ENCODE peak calls at places on chromosomes 4 and X, in nine cellular contexts. T is uterus, K is heart left ventricle, V is tibial nerve, E is transverse colon, W is NB4, Q is thyroid gland, U is IMR-90, X is A549. C is an unnamed sample.

GRCh38 chr4:73871911-73872310 is 2.7 kb downstream of the CXCL1 start:
- DNase-seq in W (no peak), E (no peak), U (no peak), T (no peak), V (no peak), K (no peak), X (no peak), Q (no peak), C (no peak)

GRCh38 chrX:100648601-100649417 is 4.8 kb downstream of the SRPX2 start:
- DNase-seq in X (peak; percentile 14), U (peak; percentile 84), Q (no peak), K (peak; percentile 18), V (no peak), W (no peak), T (peak; percentile 57), E (peak; percentile 20), C (no peak)

GRCh38 chr4:72302981-72303704 is 265.9 kb downstream of the ADAMTS3 start:
- DNase-seq in X (peak; percentile 24), V (no peak), Q (peak; percentile 42), W (peak; percentile 49), E (peak; percentile 13), T (no peak), K (no peak), U (peak; percentile 35), C (peak; percentile 48)

GRCh38 chr4:136865591-136865990 is 666.7 kb downstream of the PCDH18 start:
- DNase-seq in W (no peak), E (no peak), X (no peak), K (no peak), V (no peak), Q (no peak), U (no peak), T (no peak), C (no peak)

GRCh38 chr4:24103434-24104168 is 213.8 kb upstream of the PPARGC1A start:
- DNase-seq in Q (peak; percentile 11), K (peak; percentile 12), V (no peak), X (no peak), U (peak; percentile 58), E (no peak), W (no peak), T (no peak), C (no peak)

GRCh38 chrX:139825618-139826017 is 107.2 kb downstream of the ATP11C start:
- DNase-seq in E (no peak), V (no peak), W (no peak), Q (no peak), K (no peak), X (no peak), U (no peak), T (no peak), C (no peak)

GRCh38 chr4:177489847-177490246 is 47.6 kb upstream of the AGA start:
- DNase-seq in T (no peak), V (no peak), W (no peak), E (no peak), U (peak; percentile 85), X (no peak), Q (no peak), K (no peak), C (no peak)

GRCh38 chr4:80740375-80740774 is 290.1 kb upstream of the BMP3 start:
- DNase-seq in T (no peak), W (no peak), U (no peak), V (no peak), X (no peak), K (no peak), Q (no peak), E (no peak), C (no peak)

GRCh38 chr4:88022289-88022688 is 14.9 kb downstream of the PKD2 start:
- DNase-seq in V (no peak), Q (no peak), E (no peak), W (no peak), U (no peak), X (no peak), T (no peak), K (no peak), C (no peak)

GRCh38 chr4:91961504-91961903 is 342.3 kb upstream of the GRID2 start:
- DNase-seq in K (no peak), T (no peak), V (no peak), U (peak; percentile 30), X (no peak), Q (no peak), W (no peak), E (no peak), C (no peak)

GRCh38 chrX:129769467-129770154 is 10.1 kb upstream of the SASH3 start:
- DNase-seq in X (no peak), W (peak; percentile 92), V (no peak), Q (no peak), T (no peak), K (no peak), U (no peak), E (peak; percentile 53), C (no peak)

GRCh38 chr4:2852481-2852881 is 8.8 kb downstream of the ADD1 start:
- DNase-seq in T (no peak), W (no peak), U (no peak), K (peak; percentile 65), Q (peak; percentile 82), E (peak; percentile 67), X (no peak), V (no peak), C (peak; percentile 33)

GRCh38 chrX:15739886-15740285 is 1.8 kb downstream of the CA5B start:
- DNase-seq in Q (no peak), X (no peak), U (peak; percentile 16), E (no peak), W (no peak), T (no peak), K (no peak), V (no peak), C (no peak)

GRCh38 chrX:15738686-15739016 is 581 bp downstream of the CA5B start:
- DNase-seq in K (no peak), V (no peak), E (no peak), Q (no peak), T (no peak), W (no peak), U (no peak), X (no peak), C (no peak)

GRCh38 chrX:15737957-15738685 is at the start of gene CA5B:
- DNase-seq in W (peak; percentile 1), T (peak; percentile 95), K (peak; percentile 90), E (peak; percentile 99), Q (peak; percentile 91), V (peak; percentile 88), X (peak; percentile 97), U (peak; percentile 57), C (peak; percentile 94)

DNA sequence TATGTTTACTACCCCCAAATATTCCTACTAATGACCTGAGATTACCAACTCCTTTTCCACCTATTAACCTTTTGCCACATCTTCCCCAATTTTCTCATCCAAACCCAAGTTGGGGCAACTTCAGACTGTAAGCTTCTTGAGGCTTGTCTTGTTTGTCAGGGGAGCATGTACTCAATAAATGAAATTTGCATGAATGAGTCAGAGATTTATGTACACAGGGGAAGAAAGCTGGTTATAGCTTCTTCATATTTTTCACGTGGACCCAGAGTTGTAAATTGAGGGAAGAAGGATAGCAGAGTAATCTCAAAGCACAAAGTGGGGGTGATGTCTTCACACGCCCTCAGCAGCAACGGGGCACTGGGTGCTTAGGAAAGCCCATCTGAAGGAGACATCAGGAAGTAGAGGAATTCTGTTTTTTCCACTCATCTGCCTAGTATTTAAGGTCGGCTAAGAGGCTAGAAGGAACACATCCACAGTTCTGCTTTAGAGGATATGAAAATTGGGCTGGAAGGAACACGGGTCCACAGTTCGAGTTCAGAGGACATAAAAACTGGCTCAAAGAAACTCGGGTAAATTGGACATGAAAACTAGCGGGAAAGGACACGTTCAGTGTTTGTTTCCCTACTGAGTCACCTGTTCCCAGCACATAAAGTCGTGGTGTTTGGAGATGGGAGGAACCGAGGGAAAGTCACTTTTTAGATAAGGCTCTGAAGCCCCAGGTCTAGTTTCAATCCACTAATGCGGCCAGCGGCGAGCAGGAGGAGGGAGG is 698 bp upstream of the CA5B start:
- DNase-seq in K (no peak), Q (no peak), V (no peak), E (no peak), X (no peak), W (no peak), U (peak; percentile 10), T (no peak), C (no peak)
- TF ChIP-seq POLR2A in K (no peak), Q (no peak), V (no peak), E (no peak), X (no peak), W (no peak), U (no peak), T (peak; percentile 5), C (no peak)

GRCh38 chrX:153954618-153955450 is 10.4 kb upstream of the RENBP start:
- DNase-seq in T (no peak), U (no peak), K (no peak), Q (no peak), E (no peak), V (no peak), X (no peak), W (no peak), C (no peak)
- TF ChIP-seq POLR2A in T (no peak), U (no peak), K (no peak), Q (no peak), E (no peak), V (no peak), X (no peak), W (no peak), C (no peak)

GRCh38 chr4:39044364-39044946 is 12.2 kb upstream of the TMEM156 start:
- DNase-seq in Q (peak; percentile 90), U (peak; percentile 93), W (peak; percentile 96), E (peak; percentile 94), X (peak; percentile 95), K (peak; percentile 96), T (peak; percentile 92), V (peak; percentile 79), C (peak; percentile 93)
- TF ChIP-seq POLR2A in Q (peak; percentile 29), U (peak; percentile 48), W (no peak), E (peak; percentile 8), X (no peak), K (no peak), T (peak; percentile 37), V (no peak), C (no peak)

GRCh38 chrX:51743179-51743957 is at the start of gene GSPT2:
- DNase-seq in V (peak; percentile 30), Q (peak; percentile 68), T (peak; percentile 63), W (peak; percentile 73), X (peak; percentile 83), E (peak; percentile 75), K (peak; percentile 72), U (peak; percentile 76), C (peak; percentile 87)
- TF ChIP-seq POLR2A in V (peak; percentile 56), Q (peak; percentile 57), T (no peak), W (no peak), X (peak; percentile 89), E (peak; percentile 41), K (no peak), U (peak; percentile 30), C (no peak)

DNA sequence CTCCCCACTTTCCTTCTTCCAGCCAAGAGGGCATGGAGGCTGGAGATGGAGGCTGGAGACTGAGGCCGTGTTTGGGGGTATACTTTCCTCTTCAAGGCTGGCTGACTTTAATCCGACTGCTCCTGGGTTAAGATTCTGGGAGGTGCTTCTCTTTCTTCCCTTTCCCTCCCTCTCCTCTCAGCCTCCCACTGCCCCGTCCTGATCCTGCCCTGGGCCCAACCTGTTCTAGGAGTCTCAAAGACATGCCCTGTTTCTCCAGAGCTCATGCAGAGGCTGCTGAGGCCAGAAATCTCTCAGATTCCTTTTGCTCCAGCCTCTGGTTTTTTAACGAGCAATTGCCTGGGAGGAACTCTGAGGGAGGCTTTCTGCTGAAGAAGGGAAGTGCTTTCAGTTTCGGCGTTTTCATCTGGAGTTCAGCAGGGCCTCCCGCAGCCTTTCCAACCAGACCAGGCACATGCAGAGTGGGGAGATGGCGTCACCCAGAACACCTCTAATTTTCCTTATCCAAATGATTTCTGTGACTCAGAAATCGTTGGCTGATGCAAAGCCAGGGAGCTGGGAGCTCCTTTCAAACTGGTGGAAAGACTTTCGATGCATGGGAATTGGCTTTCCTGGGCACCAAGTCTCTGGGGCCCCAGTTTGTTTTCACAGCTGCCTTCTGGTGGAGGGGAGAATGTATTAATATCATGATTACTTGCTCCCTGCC is 34.5 kb upstream of the FAM9C start:
- DNase-seq in V (peak; percentile 23), Q (no peak), U (peak; percentile 81), X (no peak), W (peak; percentile 77), E (peak; percentile 41), K (peak; percentile 52), T (peak; percentile 58), C (peak; percentile 30)
- TF ChIP-seq POLR2A in V (no peak), Q (no peak), U (no peak), X (no peak), W (no peak), E (no peak), K (no peak), T (no peak), C (no peak)